ENCODE peak calls at places on chromosomes 2 and 18, in four cellular contexts. D, M, N and Y are unnamed samples.

GRCh38 chr2:133972786-133973185 is 281.1 kb upstream of the MGAT5 start:
- DNase-seq in N (no peak), D (no peak), M (no peak), Y (no peak)

GRCh38 chr2:127217470-127218325 is 2.4 kb downstream of the CYP27C1 start:
- DNase-seq in D (peak; percentile 80), M (no peak), N (no peak), Y (no peak)

GRCh38 chr18:26479686-26480079 is 68.7 kb downstream of the KCTD1 start:
- DNase-seq in D (no peak), N (no peak), M (no peak), Y (no peak)

GRCh38 chr18:7748252-7749000 is 181.3 kb downstream of the PTPRM start:
- DNase-seq in M (no peak), N (no peak), D (no peak), Y (no peak)

GRCh38 chr2:148259674-148260073 is 238.8 kb downstream of the MBD5 start:
- DNase-seq in M (peak; percentile 10), N (no peak), D (peak; percentile 53), Y (no peak)

GRCh38 chr2:119028327-119029174 is 86.6 kb downstream of the MARCO start:
- DNase-seq in M (peak; percentile 46), N (no peak), D (peak; percentile 65), Y (no peak)

GRCh38 chr18:50734342-50734741 is 85.5 kb downstream of the MRO start:
- DNase-seq in D (no peak), N (no peak), M (no peak), Y (no peak)

GRCh38 chr2:67879586-67880290 is 183.1 kb downstream of the C1D start:
- DNase-seq in M (no peak), D (no peak), N (no peak), Y (no peak)

GRCh38 chr18:55790296-55790695 is 202.3 kb upstream of the TCF4 start:
- DNase-seq in N (no peak), D (no peak), M (peak; percentile 81), Y (no peak)

GRCh38 chr2:239537633-239538356 is 137.0 kb upstream of the HDAC4 start:
- DNase-seq in M (no peak), N (no peak), D (no peak), Y (no peak)

GRCh38 chr2:151637284-151637781 is 96.9 kb downstream of the NEB start:
- DNase-seq in N (peak; percentile 27), M (peak; percentile 81), D (no peak), Y (peak; percentile 70)

GRCh38 chr2:149115781-149116180 is 77.3 kb downstream of the LYPD6B start:
- DNase-seq in D (no peak), N (no peak), M (no peak), Y (no peak)

GRCh38 chr2:56170536-56170935 is 13.3 kb upstream of the CCDC85A start:
- DNase-seq in M (peak; percentile 10), D (no peak), N (no peak), Y (no peak)

GRCh38 chr18:70598406-70598805 is 309.6 kb downstream of the SOCS6 start:
- DNase-seq in M (no peak), D (no peak), N (no peak), Y (no peak)

GRCh38 chr2:232707076-232707475 is 9.9 kb downstream of the GIGYF2 start:
- DNase-seq in M (no peak), N (no peak), D (no peak), Y (no peak)

GRCh38 chr18:44862112-44862511 is 181.4 kb downstream of the SETBP1 start:
- DNase-seq in M (no peak), N (no peak), D (no peak), Y (no peak)

GRCh38 chr18:79520473-79521390 is 125.0 kb downstream of the NFATC1 start:
- DNase-seq in M (no peak), N (no peak), D (no peak), Y (no peak)

GRCh38 chr2:181785677-181786344 is 105.5 kb upstream of the NEUROD1 start:
- DNase-seq in D (peak; percentile 40), M (no peak), N (no peak), Y (no peak)

GRCh38 chr2:65227035-65227470 is 578 bp upstream of the ACTR2 start:
- DNase-seq in D (peak; percentile 46), N (no peak), M (peak; percentile 18), Y (peak; percentile 25)

GRCh38 chr18:6734746-6735430 is 5.4 kb downstream of the ARHGAP28 start:
- DNase-seq in M (no peak), D (peak; percentile 51), N (no peak), Y (no peak)

GRCh38 chr18:61831071-61831470 is 61.7 kb downstream of the RNF152 start:
- DNase-seq in N (no peak), D (no peak), M (peak; percentile 14), Y (no peak)
- H3K4me1 ChIP-seq in N (peaks cover 10% of the 10 kb centered on the region), D (peaks cover 3% of the 10 kb centered on the region), M (peaks cover 11% of the 10 kb centered on the region), Y (peaks cover 18% of the 10 kb centered on the region)

GRCh38 chr2:43083278-43083677 is 143.1 kb downstream of the ZFP36L2 start:
- DNase-seq in M (no peak), N (no peak), D (no peak), Y (no peak)
- H3K4me1 ChIP-seq in M (peaks cover 41% of the 10 kb centered on the region), N (no peaks in the 10 kb centered on the region), D (peaks cover 3% of the 10 kb centered on the region), Y (peaks cover 27% of the 10 kb centered on the region)

DNA sequence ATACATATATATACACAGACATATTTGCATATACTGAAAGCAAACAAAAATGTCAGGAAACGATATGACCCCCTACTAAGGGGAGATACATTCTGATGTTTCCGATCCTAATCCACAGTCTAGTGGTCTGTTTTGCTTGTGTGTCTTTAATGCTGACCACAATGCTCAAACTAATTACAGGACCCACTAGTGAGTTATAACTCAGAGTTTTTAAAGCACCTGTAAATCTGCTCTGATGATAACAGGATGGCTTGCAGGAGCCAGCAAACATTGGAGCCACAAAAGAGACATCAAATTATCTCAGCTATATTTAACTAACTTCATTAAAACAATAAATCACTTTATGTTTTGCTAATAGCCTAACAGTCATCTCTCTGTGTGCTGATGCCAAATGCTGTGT is 300.3 kb downstream of the NBAS start:
- DNase-seq in N (no peak), D (no peak), M (no peak), Y (no peak)
- H3K4me1 ChIP-seq in N (no peaks in the 10 kb centered on the region), D (peaks cover 1% of the 10 kb centered on the region), M (no peaks in the 10 kb centered on the region), Y (no peaks in the 10 kb centered on the region)

DNA sequence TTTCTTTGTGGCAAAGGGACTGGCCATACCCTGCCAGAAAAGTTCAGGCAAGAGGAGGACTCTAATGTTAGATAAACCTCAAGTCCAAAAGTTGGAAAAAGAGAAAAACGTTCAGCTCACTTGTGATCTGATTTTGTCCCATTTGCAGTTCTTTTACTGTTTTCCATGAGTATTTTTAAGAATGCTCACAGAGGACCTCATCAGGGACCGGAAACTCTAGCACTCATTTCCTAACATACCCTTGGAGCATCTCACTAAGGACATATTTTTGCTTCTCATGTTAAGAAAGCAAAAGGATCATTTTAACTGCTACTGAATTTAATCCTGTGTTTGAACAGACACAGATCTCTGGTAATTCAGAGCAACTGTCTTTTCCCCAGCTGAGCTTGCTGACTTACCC is 42.5 kb downstream of the COLEC12 start:
- DNase-seq in N (no peak), M (no peak), D (no peak), Y (no peak)
- H3K4me1 ChIP-seq in N (no peaks in the 10 kb centered on the region), M (peaks cover 29% of the 10 kb centered on the region), D (peaks cover 8% of the 10 kb centered on the region), Y (no peaks in the 10 kb centered on the region)

DNA sequence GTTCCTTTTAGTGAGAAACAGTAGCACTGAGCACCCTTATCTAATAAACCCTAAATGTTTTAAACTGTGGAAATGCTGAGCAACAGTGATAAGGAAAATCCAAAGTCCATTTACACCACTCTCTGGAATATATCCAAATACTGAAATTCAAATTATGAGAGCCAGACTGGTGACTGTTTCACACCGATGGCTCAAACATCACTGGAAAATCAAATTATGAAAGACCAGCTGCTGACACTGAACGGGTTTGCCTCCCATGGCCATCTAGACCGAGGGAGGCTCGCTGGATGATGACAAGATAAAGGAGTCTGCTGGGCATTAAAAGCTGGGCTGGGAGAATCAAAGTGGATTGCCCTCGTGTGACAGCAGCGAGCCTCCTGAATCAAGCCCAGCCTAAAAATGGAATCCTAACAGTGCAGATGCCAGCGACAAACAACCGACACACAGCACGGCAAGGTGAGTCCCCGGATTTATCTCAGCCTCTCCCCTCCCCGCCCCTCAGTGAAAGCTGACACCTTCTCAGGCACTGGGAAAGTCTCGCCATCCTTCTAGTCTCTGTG is 30.3 kb downstream of the SERPINE2 start:
- DNase-seq in N (no peak), D (peak; percentile 75), M (no peak), Y (no peak)
- H3K4me1 ChIP-seq in N (no peaks in the 10 kb centered on the region), D (peaks cover 2% of the 10 kb centered on the region), M (peaks cover 49% of the 10 kb centered on the region), Y (no peaks in the 10 kb centered on the region)

DNA sequence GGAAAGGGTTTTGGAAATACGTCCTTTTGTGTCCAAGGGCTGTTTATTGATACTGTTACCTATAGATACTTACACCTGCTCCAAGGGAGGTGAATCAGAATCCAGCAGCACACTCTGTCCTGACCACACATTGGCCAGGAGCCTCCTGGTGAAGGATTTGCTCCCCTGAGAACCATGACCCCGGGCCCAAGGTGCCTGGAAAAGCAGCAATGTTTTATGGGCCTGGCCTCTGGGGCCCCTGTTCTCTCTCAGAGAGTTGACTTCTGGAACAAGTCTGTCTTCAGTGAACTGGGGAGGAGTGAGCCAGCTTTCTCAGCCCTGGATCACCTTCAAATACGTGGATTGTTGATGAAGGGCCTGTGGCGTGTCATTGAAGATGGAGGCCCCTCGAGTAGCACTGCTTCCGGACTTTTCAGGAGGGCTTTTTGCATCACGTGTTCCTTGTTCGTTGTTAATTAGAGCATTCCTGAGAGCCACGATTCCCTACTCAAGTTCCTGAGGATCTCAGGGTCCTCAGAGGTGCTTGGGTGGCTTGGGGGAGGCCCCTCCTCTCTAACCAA is 78.5 kb upstream of the RPL31 start:
- DNase-seq in N (no peak), D (no peak), M (no peak), Y (no peak)
- H3K4me1 ChIP-seq in N (no peaks in the 10 kb centered on the region), D (no peaks in the 10 kb centered on the region), M (no peaks in the 10 kb centered on the region), Y (no peaks in the 10 kb centered on the region)

GRCh38 chr2:33526132-33526531 is 49.7 kb downstream of the RASGRP3 start:
- DNase-seq in N (no peak), M (no peak), D (no peak), Y (no peak)
- H3K4me1 ChIP-seq in N (no peaks in the 10 kb centered on the region), M (no peaks in the 10 kb centered on the region), D (no peaks in the 10 kb centered on the region), Y (no peaks in the 10 kb centered on the region)

GRCh38 chr18:30334781-30335180 is 707.8 kb downstream of the DSC3 start:
- DNase-seq in M (no peak), N (no peak), D (no peak), Y (no peak)
- H3K4me1 ChIP-seq in M (no peaks in the 10 kb centered on the region), N (no peaks in the 10 kb centered on the region), D (no peaks in the 10 kb centered on the region), Y (no peaks in the 10 kb centered on the region)